ENCODE peak calls at places on chromosomes 7 and 10, in nine cellular contexts. I, G, D, Q, Z, L, Y, F and P are unnamed samples.

GRCh38 chr10:47369251-47369894 is 14.7 kb downstream of the ZNF488 start:
- DNase-seq in I (no peak), G (no peak), D (no peak), Q (no peak), Z (no peak), L (no peak), Y (no peak), F (no peak), P (no peak)

GRCh38 chr10:593016-593415 is 96.5 kb downstream of the DIP2C start:
- DNase-seq in I (no peak), G (no peak), D (no peak), Q (no peak), Z (no peak), L (no peak), Y (no peak), F (no peak), P (no peak)

GRCh38 chr7:56079450-56080185 is 13.1 kb downstream of the PHKG1 start:
- DNase-seq in I (no peak), G (no peak), D (peak; percentile 83), Q (peak; percentile 47), Z (peak; percentile 93), L (no peak), Y (no peak), F (peak; percentile 79), P (peak; percentile 86)

GRCh38 chr10:91592282-91593020 is 40.4 kb downstream of the PPP1R3C start:
- DNase-seq in I (peak; percentile 31), G (no peak), D (no peak), Q (no peak), Z (no peak), L (no peak), Y (no peak), F (no peak), P (no peak)

GRCh38 chr10:16458196-16458977 is 21.6 kb downstream of the PTER start:
- DNase-seq in I (no peak), G (no peak), D (no peak), Q (no peak), Z (no peak), L (no peak), Y (no peak), F (no peak), P (no peak)

GRCh38 chr10:24307696-24308476 is 98.9 kb downstream of the KIAA1217 start:
- DNase-seq in I (no peak), G (no peak), D (peak; percentile 47), Q (no peak), Z (peak; percentile 71), L (no peak), Y (no peak), F (no peak), P (peak; percentile 35)

GRCh38 chr10:129511758-129512157 is 44.7 kb downstream of the MGMT start:
- DNase-seq in I (no peak), G (no peak), D (no peak), Q (no peak), Z (no peak), L (no peak), Y (no peak), F (no peak), P (no peak)

GRCh38 chr7:156082048-156082447 is 269.8 kb upstream of the SHH start:
- DNase-seq in I (no peak), G (no peak), D (no peak), Q (no peak), Z (no peak), L (no peak), Y (no peak), F (no peak), P (no peak)

GRCh38 chr7:20152511-20152910 is 64.7 kb downstream of the MACC1 start:
- DNase-seq in I (no peak), G (no peak), D (no peak), Q (no peak), Z (no peak), L (no peak), Y (no peak), F (no peak), P (no peak)

GRCh38 chr10:102631525-102632393 is 12.5 kb upstream of the TRIM8 start:
- DNase-seq in I (no peak), G (peak; percentile 43), D (no peak), Q (no peak), Z (peak; percentile 20), L (no peak), Y (no peak), F (no peak), P (no peak)

GRCh38 chr10:102629661-102630614 is 14.3 kb upstream of the TRIM8 start:
- DNase-seq in I (no peak), G (peak; percentile 60), D (peak; percentile 93), Q (no peak), Z (peak; percentile 38), L (no peak), Y (no peak), F (peak; percentile 81), P (no peak)

GRCh38 chr10:102628451-102628911 is 15.8 kb upstream of the TRIM8 start:
- DNase-seq in I (no peak), G (peak; percentile 81), D (peak; percentile 47), Q (peak; percentile 47), Z (peak; percentile 88), L (no peak), Y (no peak), F (no peak), P (peak; percentile 78)

GRCh38 chr10:102632394-102633062 is 11.8 kb upstream of the TRIM8 start:
- DNase-seq in I (no peak), G (peak; percentile 37), D (peak; percentile 89), Q (no peak), Z (peak; percentile 67), L (no peak), Y (no peak), F (peak; percentile 66), P (no peak)

GRCh38 chr10:102630663-102631062 is 13.6 kb upstream of the TRIM8 start:
- DNase-seq in I (no peak), G (peak; percentile 67), D (no peak), Q (no peak), Z (peak; percentile 13), L (no peak), Y (no peak), F (no peak), P (no peak)
- H3K4me1 ChIP-seq in I (no peaks in the 10 kb centered on the region), G (peaks cover 88% of the 10 kb centered on the region), D (peaks cover 86% of the 10 kb centered on the region), Q (peaks cover 6% of the 10 kb centered on the region), Z (peaks cover 97% of the 10 kb centered on the region), L (peaks cover 40% of the 10 kb centered on the region), Y (peaks cover 35% of the 10 kb centered on the region), F (peaks cover 68% of the 10 kb centered on the region), P (peaks cover 97% of the 10 kb centered on the region)

GRCh38 chr7:138030679-138031351 is 28.9 kb upstream of the CREB3L2 start:
- DNase-seq in I (no peak), G (no peak), D (peak; percentile 16), Q (no peak), Z (no peak), L (no peak), Y (no peak), F (no peak), P (no peak)

GRCh38 chr7:138029126-138029525 is 27.2 kb upstream of the CREB3L2 start:
- DNase-seq in I (no peak), G (no peak), D (no peak), Q (no peak), Z (no peak), L (no peak), Y (no peak), F (no peak), P (no peak)

GRCh38 chr7:138032186-138032585 is 30.3 kb upstream of the CREB3L2 start:
- DNase-seq in I (no peak), G (no peak), D (no peak), Q (no peak), Z (no peak), L (no peak), Y (no peak), F (no peak), P (no peak)

GRCh38 chr7:138032775-138033174 is 30.9 kb upstream of the CREB3L2 start:
- DNase-seq in I (no peak), G (no peak), D (peak; percentile 54), Q (no peak), Z (no peak), L (no peak), Y (no peak), F (no peak), P (no peak)

GRCh38 chr7:138029941-138030340 is 28.1 kb upstream of the CREB3L2 start:
- DNase-seq in I (peak; percentile 21), G (no peak), D (peak; percentile 7), Q (no peak), Z (no peak), L (no peak), Y (no peak), F (no peak), P (no peak)
- H3K4me1 ChIP-seq in I (no peaks in the 10 kb centered on the region), G (no peaks in the 10 kb centered on the region), D (no peaks in the 10 kb centered on the region), Q (no peaks in the 10 kb centered on the region), Z (no peaks in the 10 kb centered on the region), L (no peaks in the 10 kb centered on the region), Y (no peaks in the 10 kb centered on the region), F (no peaks in the 10 kb centered on the region), P (no peaks in the 10 kb centered on the region)

DNA sequence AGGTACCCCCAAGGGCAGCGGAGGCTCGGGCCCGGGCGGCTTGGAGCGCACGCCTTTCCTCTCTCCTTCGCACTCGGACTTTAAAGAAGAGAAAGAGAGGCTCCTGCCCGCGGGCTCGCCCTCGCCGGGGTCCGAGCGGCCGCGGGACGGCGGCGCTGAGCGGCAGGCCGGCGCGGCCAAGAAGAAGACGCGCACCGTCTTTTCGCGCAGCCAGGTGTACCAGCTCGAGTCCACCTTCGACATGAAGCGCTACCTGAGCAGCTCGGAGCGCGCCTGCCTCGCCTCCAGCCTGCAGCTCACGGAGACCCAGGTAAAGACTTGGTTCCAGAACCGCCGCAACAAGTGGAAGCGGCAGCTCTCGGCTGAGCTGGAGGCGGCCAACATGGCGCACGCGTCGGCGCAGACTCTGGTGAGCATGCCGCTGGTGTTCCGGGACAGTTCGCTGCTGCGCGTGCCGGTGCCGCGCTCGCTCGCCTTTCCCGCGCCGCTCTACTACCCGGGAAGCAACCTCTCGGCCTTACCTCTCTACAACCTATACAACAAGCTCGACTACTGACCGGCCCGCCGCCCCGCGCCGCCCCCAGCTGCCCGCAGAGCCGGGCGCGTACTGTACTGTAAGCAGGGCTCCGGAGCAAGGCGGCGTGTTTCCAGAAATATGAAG is 1.8 kb downstream of the HMX2 start:
- DNase-seq in I (peak; percentile 14), G (no peak), D (peak; percentile 44), Q (no peak), Z (no peak), L (no peak), Y (peak; percentile 64), F (peak; percentile 44), P (no peak)
- H3K4me1 ChIP-seq in I (peaks cover 6% of the 10 kb centered on the region), G (peaks cover 48% of the 10 kb centered on the region), D (peaks cover 12% of the 10 kb centered on the region), Q (no peaks in the 10 kb centered on the region), Z (peaks cover 50% of the 10 kb centered on the region), L (peaks cover 49% of the 10 kb centered on the region), Y (peaks cover 75% of the 10 kb centered on the region), F (no peaks in the 10 kb centered on the region), P (peaks cover 64% of the 10 kb centered on the region)

GRCh38 chr10:120019568-120019967 is 127.0 kb downstream of the SEC23IP start:
- DNase-seq in I (no peak), G (no peak), D (no peak), Q (no peak), Z (no peak), L (no peak), Y (no peak), F (no peak), P (no peak)

GRCh38 chr10:120022357-120022756 is 129.8 kb downstream of the SEC23IP start:
- DNase-seq in I (no peak), G (no peak), D (no peak), Q (no peak), Z (no peak), L (no peak), Y (no peak), F (no peak), P (no peak)

GRCh38 chr10:120015064-120015463 is 122.5 kb downstream of the SEC23IP start:
- DNase-seq in I (no peak), G (no peak), D (no peak), Q (no peak), Z (no peak), L (no peak), Y (no peak), F (no peak), P (no peak)

GRCh38 chr10:120017731-120018130 is 125.2 kb downstream of the SEC23IP start:
- DNase-seq in I (no peak), G (no peak), D (no peak), Q (no peak), Z (no peak), L (no peak), Y (no peak), F (no peak), P (no peak)

GRCh38 chr10:120018695-120019094 is 126.2 kb downstream of the SEC23IP start:
- DNase-seq in I (no peak), G (no peak), D (no peak), Q (no peak), Z (no peak), L (no peak), Y (no peak), F (no peak), P (no peak)
- H3K4me1 ChIP-seq in I (no peaks in the 10 kb centered on the region), G (no peaks in the 10 kb centered on the region), D (no peaks in the 10 kb centered on the region), Q (no peaks in the 10 kb centered on the region), Z (no peaks in the 10 kb centered on the region), L (no peaks in the 10 kb centered on the region), Y (no peaks in the 10 kb centered on the region), F (no peaks in the 10 kb centered on the region), P (no peaks in the 10 kb centered on the region)